ENCODE peak calls at places on chromosomes 1 and 21, in four cellular contexts. Z, A, O and P are unnamed samples.

GRCh38 chr1:76919123-76919522 is 51.8 kb downstream of the ST6GALNAC5 start:
- DNase-seq in A (no peak), O (peak), Z (no peak), P (no peak)

GRCh38 chr1:50271968-50272578 is 151.2 kb downstream of the DMRTA2 start:
- DNase-seq in Z (no peak), A (no peak), O (peak), P (peak)

GRCh38 chr1:218412181-218412580 is 67.0 kb downstream of the TGFB2 start:
- DNase-seq in Z (peak), O (no peak), A (no peak), P (no peak)

GRCh38 chr21:34986561-34987533 is 62.3 kb downstream of the RUNX1 start:
- DNase-seq in O (peak), A (peak), Z (peak), P (peak)

GRCh38 chr1:41620365-41621169 is 136.1 kb upstream of the EDN2 start:
- DNase-seq in Z (no peak), A (no peak), O (no peak), P (no peak)

GRCh38 chr1:183887826-183888819 is 83.2 kb downstream of the RGL1 start:
- DNase-seq in A (no peak), O (no peak), Z (peak), P (no peak)

GRCh38 chr1:176998396-176998795 is 166.1 kb downstream of the ASTN1 start:
- DNase-seq in O (no peak), Z (no peak), A (no peak), P (no peak)

GRCh38 chr1:19979494-19979977 is at the start of gene PLA2G2A:
- DNase-seq in Z (no peak), O (peak), A (no peak), P (no peak)

GRCh38 chr1:146049436-146049835 is 27.9 kb upstream of the HJV start:
- DNase-seq in A (no peak), Z (no peak), O (peak), P (no peak)

GRCh38 chr1:231828182-231828920 is 201.8 kb downstream of the DISC1 start:
- DNase-seq in O (no peak), A (no peak), Z (peak), P (no peak)

GRCh38 chr1:67675800-67676199 is 9.2 kb upstream of the GADD45A start:
- DNase-seq in A (no peak), O (no peak), Z (peak), P (no peak)

GRCh38 chr1:174626031-174627020 is 178.6 kb downstream of the GPR52 start:
- DNase-seq in A (no peak), O (no peak), Z (peak), P (no peak)

GRCh38 chr1:116874622-116875277 is 35.0 kb upstream of the PTGFRN start:
- DNase-seq in A (no peak), O (no peak), Z (no peak), P (no peak)

GRCh38 chr1:84967666-84968065 is 29.2 kb downstream of the MCOLN2 start:
- DNase-seq in O (no peak), Z (no peak), A (no peak), P (no peak)

GRCh38 chr1:40662151-40662550 is 3.3 kb downstream of the RIMS3 start:
- DNase-seq in Z (no peak), O (no peak), A (no peak), P (peak)

GRCh38 chr1:71677024-71677423 is 596.2 kb upstream of the ZRANB2 start:
- DNase-seq in O (no peak), Z (no peak), A (no peak), P (no peak)

GRCh38 chr1:9731051-9731537 is 79.6 kb downstream of the PIK3CD start:
- DNase-seq in A (no peak), O (no peak), Z (no peak), P (no peak)

GRCh38 chr1:94025383-94026340 is 95.3 kb downstream of the ABCA4 start:
- DNase-seq in O (no peak), Z (peak), A (no peak), P (peak)

GRCh38 chr21:44919913-44920693 is 596 bp downstream of the ITGB2 start:
- DNase-seq in Z (no peak), O (no peak), A (no peak), P (no peak)

GRCh38 chr1:115838805-115839705 is 1.9 kb downstream of the NHLH2 start:
- DNase-seq in A (no peak), Z (no peak), O (peak), P (peak)

GRCh38 chr1:115838426-115838804 is 2.5 kb downstream of the NHLH2 start:
- DNase-seq in A (no peak), Z (no peak), O (peak), P (peak)

GRCh38 chr1:115837762-115838421 is 3.0 kb downstream of the NHLH2 start:
- DNase-seq in Z (no peak), A (no peak), O (peak), P (peak)

GRCh38 chr1:115839706-115840095 is 1.2 kb downstream of the NHLH2 start:
- DNase-seq in Z (no peak), O (no peak), A (no peak), P (no peak)

DNA sequence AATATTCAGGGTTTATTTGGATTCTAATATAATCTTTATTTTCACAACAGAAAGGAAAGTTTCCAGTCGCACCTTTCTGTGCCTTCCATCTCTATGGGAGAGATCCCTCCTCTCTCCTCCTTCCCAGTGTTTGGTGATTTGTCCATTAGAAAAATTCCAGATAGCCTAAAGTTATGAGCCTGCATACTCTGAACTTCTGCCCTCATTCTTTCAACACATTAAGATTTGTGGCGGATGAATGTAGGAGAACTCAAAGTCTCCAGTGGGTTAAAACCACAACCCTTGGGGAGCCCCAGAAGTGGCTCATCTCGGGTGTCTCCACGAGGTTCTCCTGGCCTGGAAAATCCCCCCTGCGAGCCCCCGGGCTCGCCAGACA is 3.6 kb downstream of the NHLH2 start:
- DNase-seq in O (no peak), Z (no peak), A (no peak), P (no peak)
- H2AK5ac ChIP-seq in O (no peak), Z (no peak), A (no peak), P (no peak)

GRCh38 chr21:42186591-42186990 is 32.3 kb upstream of the ABCG1 start:
- DNase-seq in O (no peak), A (no peak), Z (no peak), P (no peak)

GRCh38 chr21:42179316-42179715 is 39.6 kb upstream of the ABCG1 start:
- DNase-seq in Z (no peak), A (no peak), O (no peak), P (no peak)

GRCh38 chr21:42182713-42183371 is 36.1 kb upstream of the ABCG1 start:
- DNase-seq in A (no peak), Z (no peak), O (no peak), P (no peak)

GRCh38 chr21:42187976-42188653 is 30.8 kb upstream of the ABCG1 start:
- DNase-seq in Z (no peak), O (no peak), A (no peak), P (no peak)

DNA sequence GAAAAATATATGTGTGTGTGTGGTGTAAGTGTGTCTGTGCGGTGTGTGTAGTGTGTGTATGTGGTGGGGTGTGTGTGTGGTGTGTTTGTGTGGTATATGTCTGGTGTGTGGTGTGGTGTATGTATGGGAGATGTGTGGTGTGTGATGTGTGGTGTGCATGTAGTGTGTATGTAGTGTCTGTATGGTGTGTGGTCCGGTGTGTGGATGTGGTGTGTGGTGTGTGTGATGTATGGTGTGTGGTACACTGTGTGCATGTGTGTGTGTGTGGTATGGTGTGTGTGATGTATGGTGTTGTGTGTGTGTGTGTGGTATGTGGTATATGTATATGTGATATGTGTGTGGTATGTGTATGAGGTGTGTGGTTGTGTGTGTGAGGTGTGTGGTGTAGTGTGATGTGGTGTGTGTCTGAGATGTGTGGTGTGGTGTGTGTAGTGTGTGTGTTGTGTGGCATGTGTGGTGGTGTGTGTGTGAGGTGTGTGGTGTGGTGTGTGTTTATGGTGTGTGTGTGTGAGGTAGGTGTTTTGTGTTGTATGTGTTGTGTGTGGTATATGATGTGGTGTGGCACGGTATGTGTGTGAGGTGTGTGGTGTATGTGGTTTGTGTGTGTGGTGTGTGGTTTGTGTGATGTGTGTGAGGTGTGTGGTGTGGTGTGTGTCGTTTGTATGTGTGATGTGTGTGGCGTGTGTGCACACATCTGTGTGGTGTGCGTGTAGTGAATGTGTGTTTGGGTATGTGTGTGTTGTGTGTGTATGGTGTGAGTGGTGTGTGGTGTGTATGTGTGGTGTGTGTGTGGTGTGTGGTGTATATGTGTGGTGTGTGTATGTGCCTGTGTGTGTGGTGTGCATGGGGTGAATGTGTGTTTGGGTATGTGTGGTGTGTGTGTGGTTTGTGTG is 35.3 kb upstream of the ABCG1 start:
- DNase-seq in Z (no peak), O (no peak), A (no peak), P (no peak)
- H3K18ac ChIP-seq in Z (no peak), O (peak), A (no peak), P (no peak)

DNA sequence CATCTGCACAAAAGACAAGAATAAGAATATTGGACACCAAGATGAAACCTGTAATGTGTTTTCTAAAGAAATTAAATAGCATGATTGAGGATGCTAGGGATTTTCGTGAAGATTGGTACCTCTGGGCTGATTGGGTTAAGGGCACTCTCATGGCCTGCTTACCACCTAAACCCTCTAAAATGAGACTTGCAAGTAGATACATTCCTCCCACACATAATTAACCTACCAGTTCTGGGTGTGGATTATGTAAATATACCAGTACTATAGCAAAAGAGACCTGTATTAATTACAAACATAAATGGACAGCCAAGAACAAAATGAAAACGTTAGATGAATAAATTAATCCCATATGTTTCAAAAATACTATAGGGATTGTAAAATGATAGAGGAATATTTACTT is 1069.6 kb upstream of the B3GALT2 start:
- DNase-seq in A (no peak), O (no peak), Z (no peak), P (no peak)
- H3K56ac ChIP-seq in A (no peak), O (no peak), Z (no peak), P (no peak)

DNA sequence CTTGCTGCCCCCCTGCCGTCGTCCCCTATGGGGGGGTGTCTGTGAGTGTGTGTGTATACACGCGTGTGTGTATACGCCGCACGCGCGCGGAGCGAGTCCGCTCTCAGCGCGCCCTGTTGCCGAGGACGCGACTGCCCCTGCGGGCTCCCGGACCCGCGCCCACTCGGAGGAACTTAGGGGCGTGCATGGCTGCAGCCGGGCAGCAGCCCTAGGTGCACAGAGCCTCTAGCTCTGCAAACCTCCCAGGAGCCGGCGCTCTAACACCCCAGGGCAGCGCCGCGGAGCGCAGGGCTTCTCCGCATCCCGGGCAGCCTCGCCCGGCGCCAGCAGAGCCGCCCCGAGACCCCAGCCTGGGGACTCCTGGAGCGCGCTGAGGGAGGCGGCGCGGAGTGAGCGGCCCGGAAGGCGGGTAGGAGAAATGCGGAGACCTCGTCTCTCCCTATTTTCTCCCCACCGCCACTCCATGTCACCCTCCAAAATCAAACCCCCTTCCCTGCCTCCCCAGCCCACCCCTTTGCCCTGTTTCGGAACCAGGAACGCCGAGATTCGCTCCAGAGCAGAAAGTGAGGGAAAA is 574 bp downstream of the ITPKB start:
- DNase-seq in Z (peak), O (peak), A (no peak), P (peak)
- H2AK5ac ChIP-seq in Z (no peak), O (no peak), A (no peak), P (no peak)

DNA sequence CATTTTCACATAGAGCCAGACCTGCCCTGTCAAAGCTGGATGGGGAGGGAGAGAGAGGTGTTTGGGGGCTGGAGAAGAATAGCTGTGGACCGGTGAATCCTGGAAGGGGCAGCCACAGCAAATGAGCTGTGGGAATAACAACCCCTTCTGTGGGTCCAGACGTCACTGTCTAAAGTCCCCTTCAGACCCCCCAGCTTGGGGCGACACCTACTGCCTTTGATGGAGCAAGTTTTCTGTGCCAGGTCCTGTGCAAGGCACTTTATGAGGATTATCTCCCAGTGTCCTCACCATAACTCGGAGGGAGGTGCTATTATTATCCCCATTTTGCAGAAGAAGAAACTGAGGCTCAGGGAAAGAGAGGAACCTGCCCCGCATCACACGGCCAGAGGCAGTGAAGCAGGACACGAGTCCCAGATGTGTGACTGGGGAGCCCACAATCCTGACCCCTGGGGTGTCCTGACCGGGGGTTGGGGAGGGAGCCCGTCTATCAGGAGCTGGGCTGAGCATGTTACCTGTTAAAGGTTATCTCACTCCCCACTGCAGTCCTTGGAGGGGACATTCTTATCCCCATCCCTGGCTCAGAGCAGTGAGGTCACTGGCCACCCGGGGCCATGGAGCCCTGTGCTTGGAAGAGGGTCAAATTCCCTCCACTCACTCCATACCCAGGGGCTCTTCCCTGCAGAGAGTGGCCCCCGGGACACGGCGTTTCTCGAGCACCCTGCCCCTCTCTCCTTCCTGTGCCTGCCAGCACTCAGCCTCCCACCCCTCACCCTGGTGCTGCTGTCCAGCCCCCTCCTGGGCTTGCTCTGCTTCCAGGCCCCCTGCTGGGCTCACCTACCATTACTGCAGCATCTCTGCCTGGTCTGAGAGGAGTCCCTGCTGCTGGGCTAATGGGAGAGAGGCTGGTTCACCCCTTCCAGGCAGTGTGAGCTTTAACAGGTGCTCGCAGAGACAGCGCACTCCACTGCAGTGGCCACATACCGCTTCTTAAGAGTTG is 132.9 kb downstream of the PTPRU start:
- DNase-seq in Z (no peak), O (peak), A (no peak), P (no peak)
- H3K18ac ChIP-seq in Z (no peak), O (no peak), A (peak), P (no peak)